ENCODE peak calls at places on chromosomes 13 and 19, in nine cellular contexts. One of them, this sample, is unnamed.

GRCh38 chr13:47678201-47678963 is 322.7 kb downstream of the SUCLA2 start:
- DNase-seq in T-helper 9 cell: no peak
- DNase-seq in iPS DF 6.9: no peak
- DNase-seq in naive B cell: no peak
- DNase-seq in CD4-positive, alpha-beta T cell: no peak
- DNase-seq in neuronal stem cell: peak
- DNase-seq in iris pigment epithelial cell: peak
- DNase-seq in cardiac muscle cell: no peak
- DNase-seq in Peyer's patch: no peak
- DNase-seq in this sample: no peak

GRCh38 chr19:17194608-17195007 is 20.5 kb upstream of the USE1 start:
- DNase-seq in T-helper 9 cell: no peak
- DNase-seq in iPS DF 6.9: no peak
- DNase-seq in naive B cell: no peak
- DNase-seq in CD4-positive, alpha-beta T cell: no peak
- DNase-seq in neuronal stem cell: no peak
- DNase-seq in iris pigment epithelial cell: no peak
- DNase-seq in cardiac muscle cell: no peak
- DNase-seq in Peyer's patch: no peak
- DNase-seq in this sample: no peak

GRCh38 chr13:97194473-97194872 is 27.7 kb upstream of the MBNL2 start:
- DNase-seq in T-helper 9 cell: no peak
- DNase-seq in iPS DF 6.9: no peak
- DNase-seq in naive B cell: no peak
- DNase-seq in CD4-positive, alpha-beta T cell: no peak
- DNase-seq in neuronal stem cell: no peak
- DNase-seq in iris pigment epithelial cell: peak
- DNase-seq in cardiac muscle cell: no peak
- DNase-seq in Peyer's patch: no peak
- DNase-seq in this sample: peak

GRCh38 chr13:84844473-84844872 is 954.7 kb downstream of the SLITRK6 start:
- DNase-seq in T-helper 9 cell: no peak
- DNase-seq in iPS DF 6.9: no peak
- DNase-seq in naive B cell: no peak
- DNase-seq in CD4-positive, alpha-beta T cell: no peak
- DNase-seq in neuronal stem cell: peak
- DNase-seq in iris pigment epithelial cell: no peak
- DNase-seq in cardiac muscle cell: peak
- DNase-seq in Peyer's patch: no peak
- DNase-seq in this sample: no peak

GRCh38 chr19:13463296-13463695 is 43.0 kb downstream of the CACNA1A start:
- DNase-seq in T-helper 9 cell: peak
- DNase-seq in iPS DF 6.9: no peak
- DNase-seq in naive B cell: no peak
- DNase-seq in CD4-positive, alpha-beta T cell: no peak
- DNase-seq in neuronal stem cell: peak
- DNase-seq in iris pigment epithelial cell: peak
- DNase-seq in cardiac muscle cell: peak
- DNase-seq in Peyer's patch: no peak
- DNase-seq in this sample: no peak

GRCh38 chr13:110944121-110944967 is 29.5 kb upstream of the ANKRD10 start:
- DNase-seq in T-helper 9 cell: no peak
- DNase-seq in iPS DF 6.9: no peak
- DNase-seq in naive B cell: no peak
- DNase-seq in CD4-positive, alpha-beta T cell: no peak
- DNase-seq in neuronal stem cell: no peak
- DNase-seq in iris pigment epithelial cell: peak
- DNase-seq in cardiac muscle cell: peak
- DNase-seq in Peyer's patch: peak
- DNase-seq in this sample: peak

GRCh38 chr19:10270616-10271394 is at the start of gene ICAM1:
- DNase-seq in T-helper 9 cell: peak
- DNase-seq in iPS DF 6.9: no peak
- DNase-seq in naive B cell: peak
- DNase-seq in CD4-positive, alpha-beta T cell: peak
- DNase-seq in neuronal stem cell: no peak
- DNase-seq in iris pigment epithelial cell: peak
- DNase-seq in cardiac muscle cell: no peak
- DNase-seq in Peyer's patch: peak
- DNase-seq in this sample: no peak

GRCh38 chr13:114099191-114099590 is 33.2 kb downstream of the RASA3 start:
- DNase-seq in T-helper 9 cell: no peak
- DNase-seq in iPS DF 6.9: no peak
- DNase-seq in naive B cell: no peak
- DNase-seq in CD4-positive, alpha-beta T cell: no peak
- DNase-seq in neuronal stem cell: no peak
- DNase-seq in iris pigment epithelial cell: peak
- DNase-seq in cardiac muscle cell: peak
- DNase-seq in Peyer's patch: peak
- DNase-seq in this sample: no peak

GRCh38 chr19:42088471-42089190 is 12.7 kb downstream of the ZNF574 start:
- DNase-seq in T-helper 9 cell: no peak
- DNase-seq in iPS DF 6.9: no peak
- DNase-seq in naive B cell: no peak
- DNase-seq in CD4-positive, alpha-beta T cell: no peak
- DNase-seq in neuronal stem cell: no peak
- DNase-seq in iris pigment epithelial cell: peak
- DNase-seq in cardiac muscle cell: no peak
- DNase-seq in Peyer's patch: no peak
- DNase-seq in this sample: no peak

GRCh38 chr19:16920816-16921529 is 32.2 kb downstream of the F2RL3 start:
- DNase-seq in T-helper 9 cell: no peak
- DNase-seq in iPS DF 6.9: no peak
- DNase-seq in naive B cell: no peak
- DNase-seq in CD4-positive, alpha-beta T cell: no peak
- DNase-seq in neuronal stem cell: no peak
- DNase-seq in iris pigment epithelial cell: peak
- DNase-seq in cardiac muscle cell: no peak
- DNase-seq in Peyer's patch: no peak
- DNase-seq in this sample: no peak

GRCh38 chr19:18438331-18439024 is 545 bp upstream of the ISYNA1 start:
- DNase-seq in T-helper 9 cell: no peak
- DNase-seq in iPS DF 6.9: no peak
- DNase-seq in naive B cell: no peak
- DNase-seq in CD4-positive, alpha-beta T cell: no peak
- DNase-seq in neuronal stem cell: no peak
- DNase-seq in iris pigment epithelial cell: no peak
- DNase-seq in cardiac muscle cell: peak
- DNase-seq in Peyer's patch: peak
- DNase-seq in this sample: no peak

GRCh38 chr13:61727714-61728275 is 312.1 kb upstream of the PCDH20 start:
- DNase-seq in T-helper 9 cell: no peak
- DNase-seq in iPS DF 6.9: no peak
- DNase-seq in naive B cell: no peak
- DNase-seq in CD4-positive, alpha-beta T cell: no peak
- DNase-seq in neuronal stem cell: no peak
- DNase-seq in iris pigment epithelial cell: peak
- DNase-seq in cardiac muscle cell: no peak
- DNase-seq in Peyer's patch: no peak
- DNase-seq in this sample: no peak

GRCh38 chr13:74080762-74081161 is 53.4 kb downstream of the KLF12 start:
- DNase-seq in T-helper 9 cell: no peak
- DNase-seq in iPS DF 6.9: no peak
- DNase-seq in naive B cell: no peak
- DNase-seq in CD4-positive, alpha-beta T cell: no peak
- DNase-seq in neuronal stem cell: no peak
- DNase-seq in iris pigment epithelial cell: no peak
- DNase-seq in cardiac muscle cell: no peak
- DNase-seq in Peyer's patch: no peak
- DNase-seq in this sample: no peak

GRCh38 chr13:31627097-31627496 is 112.2 kb upstream of the RXFP2 start:
- DNase-seq in T-helper 9 cell: no peak
- DNase-seq in iPS DF 6.9: no peak
- DNase-seq in naive B cell: no peak
- DNase-seq in CD4-positive, alpha-beta T cell: no peak
- DNase-seq in neuronal stem cell: no peak
- DNase-seq in iris pigment epithelial cell: peak
- DNase-seq in cardiac muscle cell: no peak
- DNase-seq in Peyer's patch: no peak
- DNase-seq in this sample: no peak

GRCh38 chr19:12796146-12797071 is 5.1 kb downstream of the JUNB start:
- DNase-seq in T-helper 9 cell: peak
- DNase-seq in iPS DF 6.9: peak
- DNase-seq in naive B cell: peak
- DNase-seq in CD4-positive, alpha-beta T cell: peak
- DNase-seq in neuronal stem cell: peak
- DNase-seq in iris pigment epithelial cell: peak
- DNase-seq in cardiac muscle cell: peak
- DNase-seq in Peyer's patch: peak
- DNase-seq in this sample: no peak

GRCh38 chr13:69683921-69684663 is 423.5 kb upstream of the ATXN8OS start:
- DNase-seq in T-helper 9 cell: no peak
- DNase-seq in iPS DF 6.9: no peak
- DNase-seq in naive B cell: no peak
- DNase-seq in CD4-positive, alpha-beta T cell: no peak
- DNase-seq in neuronal stem cell: no peak
- DNase-seq in iris pigment epithelial cell: no peak
- DNase-seq in cardiac muscle cell: peak
- DNase-seq in Peyer's patch: no peak
- DNase-seq in this sample: no peak

GRCh38 chr19:3979289-3979673 is 6.0 kb downstream of the EEF2 start:
- DNase-seq in T-helper 9 cell: no peak
- DNase-seq in iPS DF 6.9: no peak
- DNase-seq in naive B cell: no peak
- DNase-seq in CD4-positive, alpha-beta T cell: no peak
- DNase-seq in neuronal stem cell: no peak
- DNase-seq in iris pigment epithelial cell: no peak
- DNase-seq in cardiac muscle cell: no peak
- DNase-seq in Peyer's patch: no peak
- DNase-seq in this sample: no peak

GRCh38 chr13:114230575-114230974 is 4.1 kb upstream of the CDC16 start:
- DNase-seq in T-helper 9 cell: no peak
- DNase-seq in iPS DF 6.9: no peak
- DNase-seq in naive B cell: no peak
- DNase-seq in CD4-positive, alpha-beta T cell: no peak
- DNase-seq in neuronal stem cell: no peak
- DNase-seq in iris pigment epithelial cell: no peak
- DNase-seq in cardiac muscle cell: no peak
- DNase-seq in Peyer's patch: no peak
- DNase-seq in this sample: no peak

GRCh38 chr19:2224754-2225349 is 11.3 kb downstream of the PLEKHJ1 start:
- DNase-seq in T-helper 9 cell: no peak
- DNase-seq in iPS DF 6.9: no peak
- DNase-seq in naive B cell: no peak
- DNase-seq in CD4-positive, alpha-beta T cell: no peak
- DNase-seq in neuronal stem cell: no peak
- DNase-seq in iris pigment epithelial cell: no peak
- DNase-seq in cardiac muscle cell: no peak
- DNase-seq in Peyer's patch: no peak
- DNase-seq in this sample: no peak

GRCh38 chr19:5308471-5309437 is 31.9 kb downstream of the PTPRS start:
- DNase-seq in T-helper 9 cell: no peak
- DNase-seq in iPS DF 6.9: no peak
- DNase-seq in naive B cell: no peak
- DNase-seq in CD4-positive, alpha-beta T cell: no peak
- DNase-seq in neuronal stem cell: no peak
- DNase-seq in iris pigment epithelial cell: peak
- DNase-seq in cardiac muscle cell: no peak
- DNase-seq in Peyer's patch: peak
- DNase-seq in this sample: no peak

GRCh38 chr13:98576963-98577822 is at the start of gene STK24:
- DNase-seq in T-helper 9 cell: peak
- DNase-seq in iPS DF 6.9: no peak
- DNase-seq in naive B cell: peak
- DNase-seq in CD4-positive, alpha-beta T cell: peak
- DNase-seq in neuronal stem cell: peak
- DNase-seq in iris pigment epithelial cell: peak
- DNase-seq in cardiac muscle cell: peak
- DNase-seq in Peyer's patch: peak
- DNase-seq in this sample: no peak

GRCh38 chr19:2041686-2042484 is 9.2 kb downstream of the MKNK2 start:
- DNase-seq in T-helper 9 cell: peak
- DNase-seq in iPS DF 6.9: no peak
- DNase-seq in naive B cell: peak
- DNase-seq in CD4-positive, alpha-beta T cell: peak
- DNase-seq in neuronal stem cell: peak
- DNase-seq in iris pigment epithelial cell: peak
- DNase-seq in cardiac muscle cell: peak
- DNase-seq in Peyer's patch: peak
- DNase-seq in this sample: no peak

GRCh38 chr19:39692166-39692565 is 12.1 kb upstream of the LGALS14 start:
- DNase-seq in T-helper 9 cell: no peak
- DNase-seq in iPS DF 6.9: no peak
- DNase-seq in naive B cell: no peak
- DNase-seq in CD4-positive, alpha-beta T cell: no peak
- DNase-seq in neuronal stem cell: no peak
- DNase-seq in iris pigment epithelial cell: no peak
- DNase-seq in cardiac muscle cell: no peak
- DNase-seq in Peyer's patch: no peak
- DNase-seq in this sample: no peak

GRCh38 chr19:2375341-2376121 is 15.5 kb downstream of the TMPRSS9 start:
- DNase-seq in T-helper 9 cell: no peak
- DNase-seq in iPS DF 6.9: no peak
- DNase-seq in naive B cell: no peak
- DNase-seq in CD4-positive, alpha-beta T cell: no peak
- DNase-seq in neuronal stem cell: no peak
- DNase-seq in iris pigment epithelial cell: peak
- DNase-seq in cardiac muscle cell: no peak
- DNase-seq in Peyer's patch: no peak
- DNase-seq in this sample: no peak

GRCh38 chr13:42574011-42574410 is at the start of gene TNFSF11:
- DNase-seq in T-helper 9 cell: no peak
- DNase-seq in iPS DF 6.9: no peak
- DNase-seq in naive B cell: no peak
- DNase-seq in CD4-positive, alpha-beta T cell: no peak
- DNase-seq in neuronal stem cell: no peak
- DNase-seq in iris pigment epithelial cell: peak
- DNase-seq in cardiac muscle cell: peak
- DNase-seq in Peyer's patch: no peak
- DNase-seq in this sample: peak

GRCh38 chr19:2618611-2619010 is 83.9 kb downstream of the GNG7 start:
- DNase-seq in T-helper 9 cell: peak
- DNase-seq in iPS DF 6.9: no peak
- DNase-seq in naive B cell: peak
- DNase-seq in CD4-positive, alpha-beta T cell: peak
- DNase-seq in neuronal stem cell: no peak
- DNase-seq in iris pigment epithelial cell: peak
- DNase-seq in cardiac muscle cell: no peak
- DNase-seq in Peyer's patch: peak
- DNase-seq in this sample: no peak

GRCh38 chr19:39542198-39542597 is 2.2 kb upstream of the EID2 start:
- DNase-seq in T-helper 9 cell: no peak
- DNase-seq in iPS DF 6.9: no peak
- DNase-seq in naive B cell: no peak
- DNase-seq in CD4-positive, alpha-beta T cell: no peak
- DNase-seq in neuronal stem cell: no peak
- DNase-seq in iris pigment epithelial cell: no peak
- DNase-seq in cardiac muscle cell: no peak
- DNase-seq in Peyer's patch: no peak
- DNase-seq in this sample: no peak

GRCh38 chr19:33294058-33294798 is 8.1 kb downstream of the CEBPA start:
- DNase-seq in T-helper 9 cell: no peak
- DNase-seq in iPS DF 6.9: no peak
- DNase-seq in naive B cell: no peak
- DNase-seq in CD4-positive, alpha-beta T cell: no peak
- DNase-seq in neuronal stem cell: no peak
- DNase-seq in iris pigment epithelial cell: no peak
- DNase-seq in cardiac muscle cell: no peak
- DNase-seq in Peyer's patch: no peak
- DNase-seq in this sample: no peak

GRCh38 chr19:14536926-14537692 is 7.7 kb downstream of the TECR start:
- DNase-seq in T-helper 9 cell: no peak
- DNase-seq in iPS DF 6.9: peak
- DNase-seq in naive B cell: no peak
- DNase-seq in CD4-positive, alpha-beta T cell: peak
- DNase-seq in neuronal stem cell: peak
- DNase-seq in iris pigment epithelial cell: peak
- DNase-seq in cardiac muscle cell: peak
- DNase-seq in Peyer's patch: peak
- DNase-seq in this sample: peak

GRCh38 chr19:50002386-50002960 is 22.7 kb downstream of the VRK3 start:
- DNase-seq in T-helper 9 cell: no peak
- DNase-seq in iPS DF 6.9: no peak
- DNase-seq in naive B cell: no peak
- DNase-seq in CD4-positive, alpha-beta T cell: no peak
- DNase-seq in neuronal stem cell: no peak
- DNase-seq in iris pigment epithelial cell: no peak
- DNase-seq in cardiac muscle cell: no peak
- DNase-seq in Peyer's patch: no peak
- DNase-seq in this sample: no peak

GRCh38 chr19:2055871-2056809 is 5.1 kb upstream of the MKNK2 start:
- DNase-seq in T-helper 9 cell: no peak
- DNase-seq in iPS DF 6.9: no peak
- DNase-seq in naive B cell: no peak
- DNase-seq in CD4-positive, alpha-beta T cell: peak
- DNase-seq in neuronal stem cell: no peak
- DNase-seq in iris pigment epithelial cell: peak
- DNase-seq in cardiac muscle cell: no peak
- DNase-seq in Peyer's patch: peak
- DNase-seq in this sample: no peak